ENCODE peak calls at places on chromosome X, in six cellular contexts. T is stomach, Q is ovary, U is thoracic aorta, X is psoas muscle, K is A549. J is an unnamed sample. For H3K4me1, the result is how much of the 10 kb centered on the place peaks cover.

GRCh38 chrX:54064564-54064963 is 20.3 kb upstream of the PHF8 start:
- DNase-seq in T (no peak), Q (no peak), U (no peak), X (no peak), K (no peak), J (no peak)

GRCh38 chrX:7159132-7159861 is 11.3 kb upstream of the PUDP start:
- DNase-seq in T (peak), Q (no peak), U (no peak), X (no peak), K (peak), J (no peak)

GRCh38 chrX:23883737-23884354 is 23.9 kb downstream of the APOO start:
- DNase-seq in T (no peak), Q (no peak), U (no peak), X (no peak), K (peak), J (no peak)

GRCh38 chrX:24026403-24026801 is 584 bp downstream of the KLHL15 start:
- DNase-seq in T (no peak), Q (no peak), U (no peak), X (no peak), K (peak), J (no peak)

GRCh38 chrX:102155806-102156179 is at the start of gene BEX5:
- DNase-seq in T (peak), Q (peak), U (peak), X (peak), K (no peak), J (peak)

GRCh38 chrX:134144231-134144630 is 92.8 kb upstream of the CCDC160 start:
- DNase-seq in T (no peak), Q (no peak), U (no peak), X (no peak), K (peak), J (peak)

GRCh38 chrX:73398185-73398914 is 48.5 kb upstream of the CDX4 start:
- DNase-seq in T (no peak), Q (no peak), U (no peak), X (no peak), K (no peak), J (no peak)

GRCh38 chrX:151153086-151153485 is 23.3 kb upstream of the GPR50 start:
- DNase-seq in T (no peak), Q (no peak), U (no peak), X (no peak), K (peak), J (no peak)

GRCh38 chrX:51024106-51024696 is 113.7 kb downstream of the BMP15 start:
- DNase-seq in T (no peak), Q (no peak), U (no peak), X (no peak), K (no peak), J (no peak)

GRCh38 chrX:44432641-44433040 is 89.2 kb upstream of the EFHC2 start:
- DNase-seq in T (no peak), Q (no peak), U (peak), X (no peak), K (no peak), J (no peak)

GRCh38 chrX:140354431-140355120 is 150.3 kb downstream of the SOX3 start:
- DNase-seq in T (no peak), Q (no peak), U (no peak), X (no peak), K (no peak), J (no peak)

GRCh38 chrX:32289356-32289755 is 922.0 kb downstream of the DMD start:
- DNase-seq in T (no peak), Q (no peak), U (no peak), X (no peak), K (no peak), J (no peak)

GRCh38 chrX:100447563-100448397 is 37.7 kb upstream of the PCDH19 start:
- DNase-seq in T (no peak), Q (peak), U (no peak), X (peak), K (peak), J (no peak)

GRCh38 chrX:107674480-107675364 is 46.4 kb downstream of the PRPS1 start:
- DNase-seq in T (peak), Q (peak), U (peak), X (peak), K (no peak), J (peak)

GRCh38 chrX:110180928-110181310 is 137.0 kb downstream of the AMMECR1 start:
- DNase-seq in T (no peak), Q (no peak), U (no peak), X (no peak), K (peak), J (no peak)

GRCh38 chrX:115560978-115561604 is at the start of gene PLS3:
- DNase-seq in T (peak), Q (peak), U (peak), X (peak), K (peak), J (no peak)

GRCh38 chrX:115894087-115894486 is 276.5 kb upstream of the AGTR2 start:
- DNase-seq in T (no peak), Q (no peak), U (no peak), X (peak), K (peak), J (no peak)

GRCh38 chrX:107713205-107714195 is 62.1 kb downstream of the TSC22D3 start:
- DNase-seq in T (no peak), Q (peak), U (no peak), X (peak), K (no peak), J (peak)

GRCh38 chrX:18406531-18407266 is 18.7 kb upstream of the CDKL5 start:
- DNase-seq in T (no peak), Q (no peak), U (no peak), X (no peak), K (no peak), J (no peak)

GRCh38 chrX:30930143-30930542 is 41.1 kb upstream of the TAB3 start:
- DNase-seq in T (no peak), Q (no peak), U (no peak), X (no peak), K (no peak), J (no peak)

GRCh38 chrX:41912922-41913321 is 10.4 kb downstream of the CASK start:
- DNase-seq in T (no peak), Q (no peak), U (no peak), X (no peak), K (peak), J (no peak)

GRCh38 chrX:119008122-119008744 is 33.8 kb downstream of the LONRF3 start:
- DNase-seq in T (peak), Q (no peak), U (no peak), X (no peak), K (peak), J (no peak)

GRCh38 chrX:134743121-134743520 is 84.8 kb upstream of the PLAC1 start:
- DNase-seq in T (no peak), Q (no peak), U (no peak), X (no peak), K (no peak), J (no peak)

GRCh38 chrX:40579880-40580536 is 762 bp upstream of the ATP6AP2 start:
- DNase-seq in T (no peak), Q (no peak), U (no peak), X (no peak), K (no peak), J (no peak)

GRCh38 chrX:30275498-30275897 is 28.6 kb downstream of the MAGEB1 start:
- DNase-seq in T (no peak), Q (no peak), U (no peak), X (no peak), K (peak), J (no peak)

GRCh38 chrX:38271154-38271716 is 50.6 kb upstream of the SRPX start:
- DNase-seq in T (no peak), Q (no peak), U (no peak), X (no peak), K (no peak), J (no peak)

GRCh38 chrX:8684201-8684600 is 47.7 kb downstream of the ANOS1 start:
- DNase-seq in T (no peak), Q (no peak), U (no peak), X (no peak), K (no peak), J (no peak)

GRCh38 chrX:150238656-150239382 is 124.3 kb upstream of the MAMLD1 start:
- DNase-seq in T (no peak), Q (no peak), U (no peak), X (no peak), K (no peak), J (no peak)

GRCh38 chrX:153640045-153640686 is 6.8 kb upstream of the DUSP9 start:
- DNase-seq in T (peak), Q (no peak), U (no peak), X (peak), K (no peak), J (no peak)

GRCh38 chrX:49071877-49072711 is 1.7 kb downstream of the PRAF2 start:
- DNase-seq in T (peak), Q (peak), U (peak), X (peak), K (no peak), J (no peak)

GRCh38 chrX:150408561-150408960 is 45.4 kb downstream of the MAMLD1 start:
- DNase-seq in T (no peak), Q (peak), U (no peak), X (no peak), K (no peak), J (no peak)

GRCh38 chrX:19875051-19875432 is 12.4 kb downstream of the SH3KBP1 start:
- DNase-seq in T (no peak), Q (no peak), U (no peak), X (no peak), K (no peak), J (no peak)
- H3K4me1 ChIP-seq in T (under half), Q (under half), U (under half), X (under half), K (under half), J (under half)

DNA sequence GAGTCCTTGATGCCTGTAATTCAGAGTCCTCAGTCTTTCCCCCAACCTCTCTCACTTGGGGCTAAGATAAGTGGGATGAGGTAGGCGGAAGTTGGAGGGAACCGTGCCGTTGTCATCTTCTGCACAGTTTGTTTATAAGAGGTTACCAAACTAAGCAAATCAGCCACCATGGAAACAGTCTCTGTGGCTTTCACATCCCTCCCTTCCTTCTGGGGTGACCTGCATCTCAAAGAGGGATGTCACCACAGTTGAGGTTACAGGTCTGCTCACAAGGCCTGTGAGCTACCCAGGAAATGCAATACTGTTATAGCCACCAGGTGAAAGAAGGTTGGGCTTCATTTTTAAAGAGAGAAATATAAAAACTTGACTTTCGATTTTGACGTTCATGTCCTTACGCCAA is 26.3 kb downstream of the RTL5 start:
- DNase-seq in T (no peak), Q (no peak), U (no peak), X (no peak), K (no peak), J (peak)
- H3K27ac ChIP-seq in T (no peak), Q (no peak), U (no peak), X (no peak), K (no peak), J (peak)

DNA sequence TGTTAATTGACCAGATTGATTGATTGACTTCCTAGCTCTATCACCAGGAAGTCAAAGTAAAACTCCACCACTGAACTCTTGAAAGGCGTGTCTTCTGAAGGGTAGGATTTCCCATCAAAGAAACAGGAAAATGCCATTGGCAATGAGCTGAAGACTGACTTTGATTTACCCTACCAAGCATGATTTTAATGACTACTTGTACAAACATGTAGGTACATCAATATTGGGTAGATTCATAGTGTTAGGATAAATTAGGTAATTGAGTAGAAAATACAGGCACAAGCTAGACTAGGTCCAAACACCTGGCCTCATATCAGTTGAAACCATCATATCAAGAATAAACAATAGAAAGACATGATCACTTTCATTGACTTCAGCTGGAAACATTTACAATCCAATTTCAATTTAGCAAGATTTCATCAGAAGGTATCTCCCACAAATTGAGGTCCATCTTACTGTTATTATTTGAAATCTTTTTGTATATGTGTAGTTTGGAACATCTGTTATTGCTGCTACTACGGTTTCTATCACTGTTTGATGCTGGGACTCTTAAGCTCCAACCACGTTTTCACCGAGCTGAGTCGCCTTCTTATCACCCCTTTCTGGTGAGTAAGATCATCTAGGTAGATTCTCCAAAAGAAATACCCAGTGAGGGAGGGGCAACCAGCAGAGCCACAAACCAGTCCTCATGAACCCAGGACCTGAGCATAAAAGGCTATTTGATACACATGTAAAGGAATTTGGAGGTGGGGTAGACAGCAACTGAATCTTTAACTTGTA is 53.4 kb upstream of the ATXN3L start:
- DNase-seq in T (no peak), Q (no peak), U (no peak), X (no peak), K (no peak), J (no peak)
- H3K4me1 ChIP-seq in T (under half), Q (under half), U (under half), X (under half), K (under half), J (under half)

GRCh38 chrX:39309018-39309620 is 507.9 kb downstream of the MID1IP1 start:
- DNase-seq in T (no peak), Q (peak), U (no peak), X (no peak), K (peak), J (peak)

GRCh38 chrX:39308126-39308525 is 506.9 kb downstream of the MID1IP1 start:
- DNase-seq in T (no peak), Q (no peak), U (no peak), X (no peak), K (no peak), J (no peak)

GRCh38 chrX:39311646-39312045 is 510.4 kb downstream of the MID1IP1 start:
- DNase-seq in T (no peak), Q (no peak), U (no peak), X (no peak), K (no peak), J (no peak)

GRCh38 chrX:39310925-39311324 is 509.7 kb downstream of the MID1IP1 start:
- DNase-seq in T (no peak), Q (no peak), U (no peak), X (no peak), K (no peak), J (no peak)

DNA sequence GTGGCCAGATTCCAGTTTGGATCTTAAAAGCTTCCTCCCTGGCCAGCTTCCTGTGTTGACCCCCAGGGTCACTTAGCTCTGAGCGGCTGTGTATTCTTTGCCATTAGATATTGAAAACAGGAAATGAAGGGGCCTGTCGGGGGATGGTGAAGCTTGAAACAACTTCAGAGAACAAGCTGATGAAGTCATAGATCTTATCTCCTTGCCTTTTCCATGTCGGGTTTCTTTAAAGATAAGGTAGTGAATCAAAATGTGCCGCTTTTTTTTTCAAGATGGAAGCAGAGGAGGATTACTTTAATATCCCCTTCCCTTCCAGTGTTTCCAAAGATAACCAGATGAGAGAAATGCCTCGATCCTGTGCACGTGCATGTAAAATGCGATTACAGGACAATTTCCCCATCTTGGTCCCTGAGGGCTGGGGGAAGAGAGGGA is 508.5 kb downstream of the MID1IP1 start:
- DNase-seq in T (no peak), Q (peak), U (no peak), X (no peak), K (peak), J (peak)
- H3K27ac ChIP-seq in T (no peak), Q (peak), U (no peak), X (no peak), K (no peak), J (peak)